ENCODE peak calls at places on chromosome 1, in nine cellular contexts. One of them, this sample, is unnamed.

GRCh38 chr1:210437781-210438180 is 109.1 kb downstream of the HHAT start:
- DNase-seq in cardiac muscle cell: no peak
- DNase-seq in dorsolateral prefrontal cortex: no peak
- DNase-seq in GM13977: no peak
- DNase-seq in natural killer cell: no peak
- DNase-seq in CD8-positive, alpha-beta T cell: no peak
- DNase-seq in RWPE2: no peak
- DNase-seq in bronchial epithelial cell: no peak
- DNase-seq in heart right ventricle: no peak
- DNase-seq in this sample: no peak

GRCh38 chr1:156070523-156070922 is 9.6 kb downstream of the RAB25 start:
- DNase-seq in cardiac muscle cell: no peak
- DNase-seq in dorsolateral prefrontal cortex: no peak
- DNase-seq in GM13977: no peak
- DNase-seq in natural killer cell: no peak
- DNase-seq in CD8-positive, alpha-beta T cell: no peak
- DNase-seq in RWPE2: no peak
- DNase-seq in bronchial epithelial cell: no peak
- DNase-seq in heart right ventricle: no peak
- DNase-seq in this sample: no peak

GRCh38 chr1:231153726-231154125 is 8.1 kb upstream of the TRIM67 start:
- DNase-seq in cardiac muscle cell: no peak
- DNase-seq in dorsolateral prefrontal cortex: no peak
- DNase-seq in GM13977: no peak
- DNase-seq in natural killer cell: no peak
- DNase-seq in CD8-positive, alpha-beta T cell: no peak
- DNase-seq in RWPE2: no peak
- DNase-seq in bronchial epithelial cell: peak
- DNase-seq in heart right ventricle: no peak
- DNase-seq in this sample: no peak

GRCh38 chr1:218464871-218465270 is 119.7 kb downstream of the TGFB2 start:
- DNase-seq in cardiac muscle cell: no peak
- DNase-seq in dorsolateral prefrontal cortex: no peak
- DNase-seq in GM13977: no peak
- DNase-seq in natural killer cell: no peak
- DNase-seq in CD8-positive, alpha-beta T cell: no peak
- DNase-seq in RWPE2: no peak
- DNase-seq in bronchial epithelial cell: no peak
- DNase-seq in heart right ventricle: no peak
- DNase-seq in this sample: no peak

GRCh38 chr1:187837787-187838186 is 1009.0 kb downstream of the PLA2G4A start:
- DNase-seq in cardiac muscle cell: no peak
- DNase-seq in dorsolateral prefrontal cortex: no peak
- DNase-seq in GM13977: no peak
- DNase-seq in natural killer cell: no peak
- DNase-seq in CD8-positive, alpha-beta T cell: no peak
- DNase-seq in RWPE2: no peak
- DNase-seq in bronchial epithelial cell: no peak
- DNase-seq in heart right ventricle: no peak
- DNase-seq in this sample: no peak

GRCh38 chr1:235683653-235684052 is 34.1 kb upstream of the GNG4 start:
- DNase-seq in cardiac muscle cell: no peak
- DNase-seq in dorsolateral prefrontal cortex: no peak
- DNase-seq in GM13977: no peak
- DNase-seq in natural killer cell: no peak
- DNase-seq in CD8-positive, alpha-beta T cell: no peak
- DNase-seq in RWPE2: no peak
- DNase-seq in bronchial epithelial cell: no peak
- DNase-seq in heart right ventricle: no peak
- DNase-seq in this sample: no peak

GRCh38 chr1:185646202-185646683 is 87.9 kb upstream of the HMCN1 start:
- DNase-seq in cardiac muscle cell: peak
- DNase-seq in dorsolateral prefrontal cortex: no peak
- DNase-seq in GM13977: no peak
- DNase-seq in natural killer cell: no peak
- DNase-seq in CD8-positive, alpha-beta T cell: no peak
- DNase-seq in RWPE2: peak
- DNase-seq in bronchial epithelial cell: peak
- DNase-seq in heart right ventricle: peak
- DNase-seq in this sample: no peak

GRCh38 chr1:93733340-93733739 is 51.7 kb upstream of the BCAR3 start:
- DNase-seq in cardiac muscle cell: no peak
- DNase-seq in dorsolateral prefrontal cortex: no peak
- DNase-seq in GM13977: no peak
- DNase-seq in natural killer cell: no peak
- DNase-seq in CD8-positive, alpha-beta T cell: no peak
- DNase-seq in RWPE2: no peak
- DNase-seq in bronchial epithelial cell: no peak
- DNase-seq in heart right ventricle: no peak
- DNase-seq in this sample: no peak

GRCh38 chr1:34603594-34603993 is 151.3 kb upstream of the GJB5 start:
- DNase-seq in cardiac muscle cell: no peak
- DNase-seq in dorsolateral prefrontal cortex: no peak
- DNase-seq in GM13977: no peak
- DNase-seq in natural killer cell: no peak
- DNase-seq in CD8-positive, alpha-beta T cell: no peak
- DNase-seq in RWPE2: no peak
- DNase-seq in bronchial epithelial cell: no peak
- DNase-seq in heart right ventricle: no peak
- DNase-seq in this sample: no peak

GRCh38 chr1:90434460-90434859 is 282.6 kb downstream of the BARHL2 start:
- DNase-seq in cardiac muscle cell: peak
- DNase-seq in dorsolateral prefrontal cortex: no peak
- DNase-seq in GM13977: no peak
- DNase-seq in natural killer cell: no peak
- DNase-seq in CD8-positive, alpha-beta T cell: no peak
- DNase-seq in RWPE2: no peak
- DNase-seq in bronchial epithelial cell: peak
- DNase-seq in heart right ventricle: no peak
- DNase-seq in this sample: no peak
- TF ChIP-seq CTCF in cardiac muscle cell: peak
- TF ChIP-seq CTCF in dorsolateral prefrontal cortex: no peak
- TF ChIP-seq CTCF in GM13977: no peak
- TF ChIP-seq CTCF in natural killer cell: no peak
- TF ChIP-seq CTCF in CD8-positive, alpha-beta T cell: no peak
- TF ChIP-seq CTCF in RWPE2: no peak
- TF ChIP-seq CTCF in bronchial epithelial cell: peak
- TF ChIP-seq CTCF in heart right ventricle: no peak
- TF ChIP-seq CTCF in this sample: no peak

GRCh38 chr1:154609398-154610380 is 1.7 kb upstream of the ADAR start:
- DNase-seq in cardiac muscle cell: no peak
- DNase-seq in dorsolateral prefrontal cortex: no peak
- DNase-seq in GM13977: peak
- DNase-seq in natural killer cell: no peak
- DNase-seq in CD8-positive, alpha-beta T cell: peak
- DNase-seq in RWPE2: no peak
- DNase-seq in bronchial epithelial cell: peak
- DNase-seq in heart right ventricle: no peak
- DNase-seq in this sample: no peak
- TF ChIP-seq CTCF in cardiac muscle cell: no peak
- TF ChIP-seq CTCF in dorsolateral prefrontal cortex: no peak
- TF ChIP-seq CTCF in GM13977: no peak
- TF ChIP-seq CTCF in natural killer cell: no peak
- TF ChIP-seq CTCF in CD8-positive, alpha-beta T cell: no peak
- TF ChIP-seq CTCF in RWPE2: no peak
- TF ChIP-seq CTCF in bronchial epithelial cell: no peak
- TF ChIP-seq CTCF in heart right ventricle: no peak
- TF ChIP-seq CTCF in this sample: no peak

DNA sequence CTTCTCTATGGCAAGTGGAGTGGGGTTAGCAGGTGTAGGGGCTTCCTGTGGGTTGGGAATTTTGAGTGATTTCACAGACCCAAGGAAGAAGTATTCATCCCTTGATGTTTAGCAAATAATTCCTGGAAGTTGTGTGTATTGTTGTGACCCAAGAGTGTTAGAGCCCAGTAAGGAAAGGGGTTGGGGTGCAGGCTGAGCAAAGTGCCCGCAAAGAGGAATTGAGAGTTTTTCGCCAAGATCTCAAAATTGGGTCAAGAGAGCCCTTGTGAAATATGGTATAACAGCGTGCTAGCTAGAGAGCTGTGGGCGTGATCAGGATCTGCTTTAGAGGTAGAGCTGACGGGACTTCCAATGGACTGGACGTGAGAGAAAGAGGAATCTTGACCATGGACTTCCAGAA is 73.0 kb upstream of the LAPTM5 start:
- DNase-seq in cardiac muscle cell: no peak
- DNase-seq in dorsolateral prefrontal cortex: no peak
- DNase-seq in GM13977: no peak
- DNase-seq in natural killer cell: no peak
- DNase-seq in CD8-positive, alpha-beta T cell: no peak
- DNase-seq in RWPE2: no peak
- DNase-seq in bronchial epithelial cell: no peak
- DNase-seq in heart right ventricle: no peak
- DNase-seq in this sample: no peak
- TF ChIP-seq CTCF in cardiac muscle cell: no peak
- TF ChIP-seq CTCF in dorsolateral prefrontal cortex: no peak
- TF ChIP-seq CTCF in GM13977: no peak
- TF ChIP-seq CTCF in natural killer cell: no peak
- TF ChIP-seq CTCF in CD8-positive, alpha-beta T cell: no peak
- TF ChIP-seq CTCF in RWPE2: no peak
- TF ChIP-seq CTCF in bronchial epithelial cell: no peak
- TF ChIP-seq CTCF in heart right ventricle: no peak
- TF ChIP-seq CTCF in this sample: no peak

DNA sequence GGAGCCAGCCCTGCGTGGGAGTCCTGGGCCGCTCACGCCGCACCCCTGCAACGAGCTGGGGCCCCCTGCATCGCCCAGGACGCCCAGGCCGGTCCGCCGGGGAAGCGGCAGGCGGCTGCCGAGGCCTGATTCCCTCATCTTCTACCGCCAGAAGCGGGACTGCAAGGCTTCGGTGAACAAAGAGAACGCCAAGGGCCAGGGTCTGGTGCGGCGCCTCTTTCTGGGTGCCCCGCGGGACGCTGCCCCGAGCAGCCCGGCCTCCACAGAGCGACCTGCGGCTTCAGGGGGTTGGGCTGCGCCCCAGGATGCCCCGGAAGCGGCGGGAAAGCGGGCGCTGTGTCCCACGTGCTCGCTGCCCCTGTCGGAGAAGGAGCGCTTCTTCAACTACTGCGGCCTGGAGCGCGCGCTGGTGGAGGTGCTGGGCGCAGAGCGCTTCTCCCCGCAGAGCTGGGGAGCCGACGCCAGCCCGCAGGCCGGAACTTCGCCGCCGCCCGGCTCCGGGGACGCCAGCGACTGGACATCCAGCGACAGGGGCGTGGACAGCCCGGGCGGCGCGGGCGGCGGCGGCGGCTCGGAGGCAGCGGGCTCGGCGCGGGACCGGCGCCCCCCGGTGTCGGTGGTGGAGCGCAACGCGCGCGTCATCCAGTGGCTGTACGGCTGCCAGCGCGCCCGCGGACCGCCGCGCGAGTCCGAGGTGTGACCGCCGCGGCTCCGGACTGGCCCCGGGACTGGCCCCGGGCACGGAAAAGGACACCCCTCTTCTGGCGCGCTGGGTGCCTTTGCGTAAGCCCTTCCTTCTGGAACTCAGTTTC is 2.7 kb downstream of the FAM110D start:
- DNase-seq in cardiac muscle cell: peak
- DNase-seq in dorsolateral prefrontal cortex: peak
- DNase-seq in GM13977: peak
- DNase-seq in natural killer cell: no peak
- DNase-seq in CD8-positive, alpha-beta T cell: no peak
- DNase-seq in RWPE2: no peak
- DNase-seq in bronchial epithelial cell: no peak
- DNase-seq in heart right ventricle: peak
- DNase-seq in this sample: no peak
- TF ChIP-seq CTCF in cardiac muscle cell: peak
- TF ChIP-seq CTCF in dorsolateral prefrontal cortex: peak
- TF ChIP-seq CTCF in GM13977: peak
- TF ChIP-seq CTCF in natural killer cell: no peak
- TF ChIP-seq CTCF in CD8-positive, alpha-beta T cell: no peak
- TF ChIP-seq CTCF in RWPE2: peak
- TF ChIP-seq CTCF in bronchial epithelial cell: no peak
- TF ChIP-seq CTCF in heart right ventricle: peak
- TF ChIP-seq CTCF in this sample: peak

GRCh38 chr1:5992814-5993552 is 758 bp upstream of the NPHP4 start:
- DNase-seq in cardiac muscle cell: no peak
- DNase-seq in dorsolateral prefrontal cortex: no peak
- DNase-seq in GM13977: peak
- DNase-seq in natural killer cell: no peak
- DNase-seq in CD8-positive, alpha-beta T cell: no peak
- DNase-seq in RWPE2: peak
- DNase-seq in bronchial epithelial cell: no peak
- DNase-seq in heart right ventricle: no peak
- DNase-seq in this sample: no peak

GRCh38 chr1:5993553-5994510 is 1.6 kb upstream of the NPHP4 start:
- DNase-seq in cardiac muscle cell: no peak
- DNase-seq in dorsolateral prefrontal cortex: no peak
- DNase-seq in GM13977: no peak
- DNase-seq in natural killer cell: no peak
- DNase-seq in CD8-positive, alpha-beta T cell: no peak
- DNase-seq in RWPE2: peak
- DNase-seq in bronchial epithelial cell: peak
- DNase-seq in heart right ventricle: no peak
- DNase-seq in this sample: no peak

GRCh38 chr1:5995871-5996630 is 3.8 kb upstream of the NPHP4 start:
- DNase-seq in cardiac muscle cell: no peak
- DNase-seq in dorsolateral prefrontal cortex: no peak
- DNase-seq in GM13977: no peak
- DNase-seq in natural killer cell: no peak
- DNase-seq in CD8-positive, alpha-beta T cell: no peak
- DNase-seq in RWPE2: no peak
- DNase-seq in bronchial epithelial cell: no peak
- DNase-seq in heart right ventricle: no peak
- DNase-seq in this sample: no peak

GRCh38 chr1:5996641-5997270 is 4.5 kb upstream of the NPHP4 start:
- DNase-seq in cardiac muscle cell: no peak
- DNase-seq in dorsolateral prefrontal cortex: peak
- DNase-seq in GM13977: no peak
- DNase-seq in natural killer cell: no peak
- DNase-seq in CD8-positive, alpha-beta T cell: no peak
- DNase-seq in RWPE2: peak
- DNase-seq in bronchial epithelial cell: no peak
- DNase-seq in heart right ventricle: no peak
- DNase-seq in this sample: no peak

GRCh38 chr1:5994713-5995621 is 2.7 kb upstream of the NPHP4 start:
- DNase-seq in cardiac muscle cell: no peak
- DNase-seq in dorsolateral prefrontal cortex: no peak
- DNase-seq in GM13977: peak
- DNase-seq in natural killer cell: no peak
- DNase-seq in CD8-positive, alpha-beta T cell: peak
- DNase-seq in RWPE2: peak
- DNase-seq in bronchial epithelial cell: no peak
- DNase-seq in heart right ventricle: no peak
- DNase-seq in this sample: peak
- TF ChIP-seq CTCF in cardiac muscle cell: no peak
- TF ChIP-seq CTCF in dorsolateral prefrontal cortex: no peak
- TF ChIP-seq CTCF in GM13977: peak
- TF ChIP-seq CTCF in natural killer cell: no peak
- TF ChIP-seq CTCF in CD8-positive, alpha-beta T cell: no peak
- TF ChIP-seq CTCF in RWPE2: no peak
- TF ChIP-seq CTCF in bronchial epithelial cell: no peak
- TF ChIP-seq CTCF in heart right ventricle: no peak
- TF ChIP-seq CTCF in this sample: no peak

GRCh38 chr1:74857676-74858075 is 124.7 kb downstream of the TYW3 start:
- DNase-seq in cardiac muscle cell: no peak
- DNase-seq in dorsolateral prefrontal cortex: no peak
- DNase-seq in GM13977: no peak
- DNase-seq in natural killer cell: no peak
- DNase-seq in CD8-positive, alpha-beta T cell: no peak
- DNase-seq in RWPE2: no peak
- DNase-seq in bronchial epithelial cell: no peak
- DNase-seq in heart right ventricle: no peak
- DNase-seq in this sample: no peak
- TF ChIP-seq CTCF in cardiac muscle cell: no peak
- TF ChIP-seq CTCF in dorsolateral prefrontal cortex: no peak
- TF ChIP-seq CTCF in GM13977: no peak
- TF ChIP-seq CTCF in natural killer cell: no peak
- TF ChIP-seq CTCF in CD8-positive, alpha-beta T cell: no peak
- TF ChIP-seq CTCF in RWPE2: no peak
- TF ChIP-seq CTCF in bronchial epithelial cell: no peak
- TF ChIP-seq CTCF in heart right ventricle: no peak
- TF ChIP-seq CTCF in this sample: no peak